ENCODE peak calls at places on chromosome 2, in ten cellular contexts. M is prostate gland, C is IMR-90, Z is spleen, G is heart left ventricle, X is esophagus squamous epithelium, R is thyroid gland, T is right lobe of liver, D is HCT116, B is tibial nerve. N is an unnamed sample.

GRCh38 chr2:18425186-18425585 is 135.3 kb downstream of the RDH14 start:
- DNase-seq in M (no peak), C (no peak), Z (no peak), G (no peak), X (no peak), R (no peak), T (no peak), D (no peak), B (no peak), N (no peak)

GRCh38 chr2:73938761-73939352 is 12.2 kb downstream of the DGUOK start:
- DNase-seq in M (no peak), C (peak), Z (no peak), G (no peak), X (no peak), R (no peak), T (no peak), D (no peak), B (no peak), N (no peak)

GRCh38 chr2:184923751-184924150 is 325.4 kb downstream of the ZNF804A start:
- DNase-seq in M (no peak), C (no peak), Z (no peak), G (no peak), X (no peak), R (no peak), T (no peak), D (no peak), B (no peak), N (no peak)

GRCh38 chr2:185854910-185855309 is 116.3 kb downstream of the FSIP2 start:
- DNase-seq in M (no peak), C (no peak), Z (no peak), G (no peak), X (no peak), R (no peak), T (no peak), D (no peak), B (no peak), N (no peak)

GRCh38 chr2:240778426-240778825 is 41.6 kb downstream of the KIF1A start:
- DNase-seq in M (no peak), C (no peak), Z (no peak), G (no peak), X (no peak), R (no peak), T (no peak), D (no peak), B (no peak), N (no peak)

GRCh38 chr2:175203621-175204496 is 22.3 kb upstream of the ATP5MC3 start:
- DNase-seq in M (peak), C (peak), Z (peak), G (peak), X (no peak), R (peak), T (peak), D (peak), B (no peak), N (no peak)

GRCh38 chr2:1455466-1455865 is 42.2 kb downstream of the TPO start:
- DNase-seq in M (no peak), C (no peak), Z (no peak), G (peak), X (no peak), R (peak), T (no peak), D (no peak), B (no peak), N (no peak)

GRCh38 chr2:137826373-137827372 is 137.6 kb upstream of the HNMT start:
- DNase-seq in M (no peak), C (no peak), Z (no peak), G (no peak), X (no peak), R (no peak), T (no peak), D (no peak), B (no peak), N (no peak)

GRCh38 chr2:223811757-223812156 is 25.6 kb downstream of the AP1S3 start:
- DNase-seq in M (no peak), C (peak), Z (no peak), G (no peak), X (no peak), R (no peak), T (no peak), D (no peak), B (no peak), N (no peak)

GRCh38 chr2:128172191-128172590 is 81.2 kb downstream of the UGGT1 start:
- DNase-seq in M (no peak), C (peak), Z (no peak), G (no peak), X (no peak), R (no peak), T (no peak), D (no peak), B (no peak), N (no peak)

GRCh38 chr2:85504434-85505261 is 34.3 kb upstream of the MAT2A start:
- DNase-seq in M (peak), C (peak), Z (no peak), G (peak), X (no peak), R (peak), T (peak), D (peak), B (no peak), N (no peak)

GRCh38 chr2:232885264-232885961 is 15.3 kb downstream of the SNORC start:
- DNase-seq in M (peak), C (no peak), Z (peak), G (no peak), X (no peak), R (no peak), T (no peak), D (no peak), B (peak), N (peak)

GRCh38 chr2:43737097-43737854 is 36.6 kb upstream of the DYNC2LI1 start:
- DNase-seq in M (no peak), C (peak), Z (no peak), G (no peak), X (no peak), R (no peak), T (no peak), D (peak), B (no peak), N (no peak)

GRCh38 chr2:138365581-138365980 is 136.0 kb upstream of the SPOPL start:
- DNase-seq in M (no peak), C (no peak), Z (no peak), G (no peak), X (no peak), R (no peak), T (no peak), D (no peak), B (no peak), N (no peak)

GRCh38 chr2:20103514-20103913 is 52.1 kb upstream of the LAPTM4A start:
- DNase-seq in M (no peak), C (peak), Z (no peak), G (no peak), X (no peak), R (no peak), T (no peak), D (no peak), B (no peak), N (no peak)

GRCh38 chr2:121086450-121086849 is 198.6 kb downstream of the TFCP2L1 start:
- DNase-seq in M (no peak), C (no peak), Z (no peak), G (no peak), X (no peak), R (no peak), T (no peak), D (no peak), B (no peak), N (no peak)

GRCh38 chr2:125516496-125517109 is 1139.4 kb upstream of the GYPC start:
- DNase-seq in M (no peak), C (peak), Z (no peak), G (no peak), X (no peak), R (no peak), T (no peak), D (no peak), B (no peak), N (no peak)

GRCh38 chr2:71609958-71610357 is 156.6 kb downstream of the DYSF start:
- DNase-seq in M (no peak), C (peak), Z (no peak), G (no peak), X (no peak), R (no peak), T (no peak), D (peak), B (no peak), N (peak)

GRCh38 chr2:37230581-37230980 is 815 bp downstream of the CEBPZ start:
- DNase-seq in M (no peak), C (no peak), Z (no peak), G (no peak), X (no peak), R (no peak), T (no peak), D (no peak), B (no peak), N (no peak)

GRCh38 chr2:233422050-233422639 is 67.9 kb downstream of the DGKD start:
- DNase-seq in M (peak), C (no peak), Z (peak), G (no peak), X (no peak), R (peak), T (no peak), D (no peak), B (no peak), N (no peak)

GRCh38 chr2:177419274-177419673 is 26.7 kb downstream of the AGPS start:
- DNase-seq in M (no peak), C (peak), Z (no peak), G (no peak), X (no peak), R (no peak), T (no peak), D (no peak), B (no peak), N (no peak)

GRCh38 chr2:178328037-178328436 is 122.9 kb downstream of the PRKRA start:
- DNase-seq in M (no peak), C (peak), Z (no peak), G (no peak), X (no peak), R (no peak), T (no peak), D (no peak), B (no peak), N (no peak)

GRCh38 chr2:237980751-237981150 is 13.9 kb downstream of the UBE2F start:
- DNase-seq in M (no peak), C (no peak), Z (no peak), G (no peak), X (no peak), R (no peak), T (no peak), D (no peak), B (no peak), N (no peak)

GRCh38 chr2:14016289-14016955 is 616.1 kb upstream of the LRATD1 start:
- DNase-seq in M (peak), C (no peak), Z (no peak), G (no peak), X (no peak), R (no peak), T (no peak), D (no peak), B (no peak), N (no peak)

GRCh38 chr2:194822657-194823056 is 834.4 kb upstream of the SLC39A10 start:
- DNase-seq in M (no peak), C (no peak), Z (no peak), G (no peak), X (no peak), R (no peak), T (no peak), D (peak), B (no peak), N (no peak)

GRCh38 chr2:134457765-134458202 is 203.9 kb downstream of the MGAT5 start:
- DNase-seq in M (no peak), C (no peak), Z (no peak), G (no peak), X (no peak), R (no peak), T (no peak), D (no peak), B (no peak), N (no peak)

GRCh38 chr2:219352448-219353023 is 20.0 kb upstream of the RESP18 start:
- DNase-seq in M (peak), C (peak), Z (no peak), G (peak), X (no peak), R (peak), T (peak), D (peak), B (peak), N (no peak)

GRCh38 chr2:108987111-108987510 is 1.9 kb downstream of the EDAR start:
- DNase-seq in M (no peak), C (no peak), Z (no peak), G (no peak), X (no peak), R (no peak), T (no peak), D (no peak), B (no peak), N (no peak)

GRCh38 chr2:42099431-42100173 is 51.8 kb downstream of the PKDCC start:
- DNase-seq in M (no peak), C (no peak), Z (peak), G (no peak), X (no peak), R (no peak), T (no peak), D (no peak), B (no peak), N (no peak)

GRCh38 chr2:42102606-42103450 is 55.0 kb downstream of the PKDCC start:
- DNase-seq in M (no peak), C (no peak), Z (peak), G (peak), X (peak), R (peak), T (peak), D (no peak), B (no peak), N (no peak)

GRCh38 chr2:42103829-42104228 is 56.0 kb downstream of the PKDCC start:
- DNase-seq in M (no peak), C (no peak), Z (no peak), G (no peak), X (no peak), R (no peak), T (no peak), D (no peak), B (no peak), N (no peak)

GRCh38 chr2:42100696-42101585 is 53.1 kb downstream of the PKDCC start:
- DNase-seq in M (no peak), C (peak), Z (peak), G (peak), X (no peak), R (peak), T (peak), D (no peak), B (no peak), N (no peak)

GRCh38 chr2:42101641-42102605 is 54.1 kb downstream of the PKDCC start:
- DNase-seq in M (no peak), C (peak), Z (peak), G (peak), X (peak), R (peak), T (peak), D (no peak), B (peak), N (peak)
- TF ChIP-seq POLR2A in M (no peak), C (peak), Z (no peak), G (no peak), X (no peak), R (no peak), T (peak), D (no peak), B (no peak), N (peak)

GRCh38 chr2:149448315-149448714 is 117.9 kb downstream of the LYPD6 start:
- DNase-seq in M (no peak), C (no peak), Z (no peak), G (no peak), X (no peak), R (no peak), T (no peak), D (no peak), B (no peak), N (no peak)
- TF ChIP-seq POLR2A in M (no peak), C (no peak), Z (no peak), G (no peak), X (no peak), R (no peak), T (no peak), D (no peak), B (no peak), N (no peak)

GRCh38 chr2:217365656-217366055 is 505.8 kb upstream of the TNP1 start:
- DNase-seq in M (no peak), C (no peak), Z (no peak), G (no peak), X (no peak), R (no peak), T (no peak), D (no peak), B (no peak), N (no peak)
- TF ChIP-seq POLR2A in M (no peak), C (no peak), Z (no peak), G (no peak), X (no peak), R (no peak), T (no peak), D (no peak), B (no peak), N (no peak)

GRCh38 chr2:27446057-27446456 is 3.9 kb downstream of the KRTCAP3 start:
- DNase-seq in M (peak), C (no peak), Z (no peak), G (no peak), X (no peak), R (no peak), T (peak), D (no peak), B (no peak), N (no peak)
- TF ChIP-seq POLR2A in M (peak), C (no peak), Z (no peak), G (no peak), X (no peak), R (no peak), T (no peak), D (no peak), B (no peak), N (no peak)

N was measured in GM12892.